ENCODE peak calls at places on chromosome 12, in nine cellular contexts. H is stomach, U is retinal pigment epithelial cell, W is foreskin fibroblast, N is fibroblast of the aortic adventitia, A is HepG2, L is epithelial cell of esophagus, I is sigmoid colon, E is A549. R is an unnamed sample.

GRCh38 chr12:247271-247670 is 15.4 kb downstream of the SLC6A13 start:
- DNase-seq in W (no peak), A (no peak), E (no peak), U (no peak), I (no peak), H (no peak), L (no peak), N (no peak), R (no peak)

GRCh38 chr12:6852651-6853354 is 853 bp downstream of the USP5 start:
- DNase-seq in I (peak; percentile 84), W (peak; percentile 93), U (no peak), L (peak; percentile 90), N (peak; percentile 86), H (peak; percentile 32), E (peak; percentile 59), A (peak; percentile 35), R (peak; percentile 82)

GRCh38 chr12:11486623-11487444 is 91.5 kb upstream of the PRB2 start:
- DNase-seq in N (peak; percentile 92), L (peak; percentile 86), W (peak; percentile 90), E (peak; percentile 90), A (peak; percentile 79), H (peak; percentile 75), U (no peak), I (peak; percentile 83), R (peak; percentile 85)

GRCh38 chr12:113781415-113782198 is 184.5 kb downstream of the RBM19 start:
- DNase-seq in I (no peak), L (no peak), E (no peak), N (peak; percentile 65), A (peak; percentile 30), U (no peak), W (peak; percentile 71), H (no peak), R (peak; percentile 25)

GRCh38 chr12:132417741-132418140 is 72.2 kb upstream of the FBRSL1 start:
- DNase-seq in I (no peak), H (no peak), W (no peak), A (no peak), L (no peak), E (no peak), U (no peak), N (no peak), R (no peak)

GRCh38 chr12:52061470-52062166 is 8.2 kb upstream of the ATG101 start:
- DNase-seq in H (no peak), E (peak; percentile 50), L (no peak), U (no peak), I (peak; percentile 82), W (no peak), N (peak; percentile 37), A (peak; percentile 91), R (no peak)

GRCh38 chr12:97595423-97595822 is 132.8 kb downstream of the RMST start:
- DNase-seq in L (peak; percentile 35), N (no peak), A (peak; percentile 74), H (no peak), W (no peak), I (no peak), U (no peak), E (no peak), R (no peak)

GRCh38 chr12:108575199-108575912 is 13.0 kb downstream of the ISCU start:
- DNase-seq in I (peak; percentile 14), L (no peak), H (no peak), W (no peak), N (peak; percentile 61), A (no peak), U (no peak), E (no peak), R (no peak)

GRCh38 chr12:105348142-105348541 is 17.7 kb downstream of the C12orf75 start:
- DNase-seq in N (no peak), A (no peak), L (no peak), H (no peak), E (no peak), U (no peak), W (no peak), I (no peak), R (no peak)

GRCh38 chr12:70070494-70071007 is 172.7 kb upstream of the CNOT2 start:
- DNase-seq in N (no peak), H (no peak), A (no peak), I (no peak), U (no peak), W (peak; percentile 24), L (no peak), E (no peak), R (peak; percentile 73)

GRCh38 chr12:29611906-29612305 is 114.4 kb upstream of the OVCH1 start:
- DNase-seq in W (peak; percentile 61), L (no peak), N (peak; percentile 80), H (no peak), A (no peak), U (peak; percentile 66), I (no peak), E (no peak), R (no peak)

GRCh38 chr12:101619868-101620761 is 25.3 kb downstream of the MYBPC1 start:
- DNase-seq in U (peak; percentile 23), A (no peak), I (no peak), L (no peak), H (peak; percentile 67), W (no peak), N (no peak), E (no peak), R (no peak)

GRCh38 chr12:96220902-96221301 is 26.7 kb downstream of the ELK3 start:
- DNase-seq in A (no peak), I (no peak), E (no peak), H (no peak), N (no peak), W (peak; percentile 83), U (no peak), L (peak; percentile 85), R (peak; percentile 65)

GRCh38 chr12:31219521-31219920 is 106.4 kb downstream of the SINHCAF start:
- DNase-seq in I (peak; percentile 50), N (no peak), L (no peak), H (no peak), A (no peak), W (no peak), E (no peak), U (no peak), R (no peak)

GRCh38 chr12:128542844-128543243 is 275.9 kb downstream of the TMEM132C start:
- DNase-seq in U (no peak), I (no peak), W (no peak), E (no peak), N (no peak), L (no peak), A (no peak), H (no peak), R (no peak)

GRCh38 chr12:100904270-100904669 is 109.7 kb downstream of the ANO4 start:
- DNase-seq in E (no peak), L (peak; percentile 80), N (no peak), A (no peak), H (no peak), U (no peak), I (no peak), W (peak; percentile 32), R (peak; percentile 6)

GRCh38 chr12:18551703-18552102 is 186.1 kb downstream of the PLCZ1 start:
- DNase-seq in W (no peak), H (no peak), N (no peak), E (no peak), U (no peak), L (peak; percentile 49), I (no peak), A (no peak), R (no peak)

GRCh38 chr12:56084958-56085543 is 5.1 kb downstream of the ERBB3 start:
- DNase-seq in H (peak; percentile 46), I (no peak), U (no peak), N (no peak), L (peak; percentile 45), A (no peak), E (peak; percentile 53), W (no peak), R (no peak)
- TF ChIP-seq CTCF in H (peak; percentile 14), I (no peak), U (peak; percentile 60), N (peak; percentile 31), L (peak; percentile 35), A (peak; percentile 62), E (peak; percentile 31), W (peak; percentile 29), R (peak; percentile 29)

DNA sequence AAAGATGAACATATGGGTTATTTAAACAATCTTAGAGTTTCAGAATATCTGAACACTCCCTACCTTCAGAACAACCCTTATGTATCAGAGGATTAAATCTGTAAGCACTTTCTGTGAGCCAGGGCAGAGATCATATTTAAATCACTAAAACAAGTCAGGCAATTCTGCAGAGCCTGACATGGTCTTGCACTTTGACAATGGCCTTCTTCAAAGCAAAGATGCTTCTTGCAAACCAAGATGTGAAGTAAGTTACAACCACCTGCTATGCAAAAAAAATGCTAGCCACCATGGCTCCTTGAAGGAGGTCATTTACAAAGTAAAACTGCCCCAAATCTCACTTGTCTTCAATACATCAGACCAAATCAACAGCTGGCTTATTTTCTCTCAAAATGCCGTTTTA is 3.2 kb downstream of the PPP1CC start:
- DNase-seq in H (no peak), U (no peak), L (no peak), I (no peak), A (no peak), W (no peak), E (no peak), N (no peak), R (no peak)
- H3K4me3 ChIP-seq in H (peak overlapping the region; percentile 9), U (peak overlapping the region; percentile 5), L (no peak overlapping the region), I (peak overlapping the region; percentile 94), A (peak overlapping the region; percentile 86), W (peak overlapping the region; percentile 78), E (peak overlapping the region; percentile 3), N (peak overlapping the region; percentile 11), R (no peak overlapping the region)

DNA sequence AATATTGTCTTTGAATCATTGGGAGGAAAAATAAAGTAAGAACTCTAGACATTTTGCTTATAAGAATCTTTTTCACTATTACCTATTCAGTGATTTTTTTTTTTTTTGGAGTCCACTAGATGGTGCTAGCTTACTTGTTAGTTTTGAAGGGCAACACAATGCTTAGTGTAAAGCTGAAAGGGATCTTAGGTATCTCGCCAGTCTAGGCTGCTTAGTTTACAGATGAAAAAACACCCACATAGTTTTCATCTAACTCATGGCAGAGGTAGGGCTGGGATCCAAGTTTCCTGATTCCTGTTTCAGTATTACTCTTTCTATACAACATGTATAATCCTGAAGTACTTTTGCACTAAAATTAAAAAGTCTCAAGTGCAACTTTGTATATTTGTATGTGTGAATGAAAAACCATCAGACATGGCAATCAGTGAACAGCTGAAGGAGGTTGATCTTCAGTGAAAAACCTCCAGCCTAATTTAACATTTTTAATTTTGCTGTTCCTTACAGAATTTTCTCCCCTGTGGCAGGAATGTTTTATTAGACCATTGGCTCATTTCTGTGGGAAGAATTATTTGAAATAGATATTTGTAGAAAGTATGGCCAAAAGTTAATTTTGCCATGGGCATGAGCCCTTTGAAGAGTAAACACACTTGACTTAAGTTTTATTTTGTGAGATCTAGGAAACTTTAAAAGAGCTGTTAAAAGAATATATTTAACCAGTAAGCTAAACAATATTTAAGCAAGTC is 40.7 kb downstream of the LRRIQ1 start:
- DNase-seq in N (peak; percentile 95), L (peak; percentile 94), A (peak; percentile 43), H (no peak), I (no peak), U (peak; percentile 95), W (peak; percentile 88), E (peak; percentile 82), R (peak; percentile 86)
- TF ChIP-seq CTCF in N (peak; percentile 56), L (peak; percentile 63), A (peak; percentile 53), H (no peak), I (no peak), U (peak; percentile 59), W (no peak), E (peak; percentile 70), R (peak; percentile 71)

DNA sequence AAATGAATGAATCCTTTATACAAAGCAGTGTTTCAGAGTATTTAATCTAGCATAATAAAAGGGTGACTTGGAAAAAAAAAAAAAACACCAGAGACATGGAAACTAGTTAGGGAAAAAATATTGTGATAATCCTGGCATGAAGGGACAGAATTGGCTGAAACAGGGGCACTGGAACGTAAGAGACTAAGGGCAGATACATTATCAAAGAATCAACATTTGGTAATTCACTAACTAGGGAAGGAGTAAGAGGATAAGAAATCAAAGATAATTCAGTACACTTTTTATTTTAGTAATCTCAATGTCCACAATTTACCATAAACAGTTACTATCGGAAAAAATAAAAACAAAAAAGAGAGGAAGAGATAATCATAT is 18.2 kb downstream of the PYM1 start:
- DNase-seq in H (no peak), N (no peak), E (no peak), I (no peak), U (no peak), L (no peak), W (no peak), A (no peak), R (no peak)
- H3K4me3 ChIP-seq in H (no peak overlapping the region), N (no peak overlapping the region), E (no peak overlapping the region), I (no peak overlapping the region), U (no peak overlapping the region), L (no peak overlapping the region), W (no peak overlapping the region), A (peak overlapping the region; percentile 4), R (no peak overlapping the region)

R was measured in AG10803.